ENCODE peak calls at places on chromosomes 1 and 21, in seven cellular contexts. T is HCT116, R is H1, C is SK-N-SH, Z is HepG2, M is GM12878, W is K562. D is an unnamed sample.

GRCh38 chr1:206839857-206840256 is 25.6 kb upstream of the IL20 start:
- DNase-seq in T (no peak), Z (no peak), R (no peak), W (no peak), M (no peak), C (no peak), D (no peak)

GRCh38 chr1:5960336-5960735 is 31.9 kb downstream of the NPHP4 start:
- DNase-seq in T (no peak), Z (no peak), W (no peak), C (no peak), M (no peak), R (no peak), D (no peak)

GRCh38 chr1:234186037-234186688 is 187.1 kb upstream of the COA6 start:
- DNase-seq in M (no peak), W (no peak), T (peak), C (no peak), R (no peak), Z (peak), D (no peak)

GRCh38 chr1:161218301-161219077 is 3.4 kb downstream of the FCER1G start:
- DNase-seq in M (no peak), Z (peak), T (no peak), R (no peak), C (no peak), W (no peak), D (no peak)

GRCh38 chr1:83838573-83838972 is 160.4 kb downstream of the TTLL7 start:
- DNase-seq in M (no peak), T (no peak), R (no peak), C (no peak), Z (no peak), W (no peak), D (no peak)

GRCh38 chr1:67688526-67689219 is 3.7 kb downstream of the GADD45A start:
- DNase-seq in Z (no peak), W (peak), T (no peak), M (no peak), C (no peak), R (no peak), D (no peak)

GRCh38 chr1:94669213-94669612 is 127.7 kb upstream of the F3 start:
- DNase-seq in W (no peak), R (no peak), Z (no peak), M (no peak), T (no peak), C (no peak), D (no peak)

GRCh38 chr1:154327466-154328317 is 2.4 kb downstream of the ATP8B2 start:
- DNase-seq in R (no peak), C (no peak), T (no peak), M (no peak), Z (no peak), W (no peak), D (no peak)

GRCh38 chr1:227391871-227392270 is 73.6 kb upstream of the CDC42BPA start:
- DNase-seq in W (no peak), R (no peak), C (no peak), T (no peak), Z (no peak), M (no peak), D (no peak)

GRCh38 chr1:18385239-18385790 is 95.4 kb upstream of the KLHDC7A start:
- DNase-seq in C (no peak), M (no peak), W (no peak), R (peak), Z (no peak), T (no peak), D (no peak)

GRCh38 chr1:2840036-2840809 is 38.7 kb upstream of the TTC34 start:
- DNase-seq in W (no peak), C (no peak), Z (no peak), R (no peak), T (no peak), M (no peak), D (no peak)

GRCh38 chr21:32046191-32046590 is 173.4 kb downstream of the HUNK start:
- DNase-seq in Z (no peak), R (no peak), C (no peak), W (no peak), M (no peak), T (no peak), D (no peak)

GRCh38 chr1:9135145-9135836 is 6.4 kb upstream of the GPR157 start:
- DNase-seq in M (peak), C (no peak), R (no peak), Z (no peak), W (no peak), T (no peak), D (no peak)

GRCh38 chr1:196933531-196934189 is 9.9 kb upstream of the CFHR2 start:
- DNase-seq in Z (no peak), T (no peak), R (peak), W (peak), M (no peak), C (peak), D (no peak)

GRCh38 chr1:17340358-17340757 is 31.6 kb upstream of the PADI6 start:
- DNase-seq in Z (no peak), M (no peak), C (no peak), T (no peak), R (no peak), W (peak), D (peak)

GRCh38 chr1:201357211-201357610 is 20.3 kb downstream of the TNNT2 start:
- DNase-seq in T (no peak), R (no peak), W (no peak), Z (no peak), C (no peak), M (no peak), D (no peak)

GRCh38 chr1:108653431-108654105 is 7.3 kb downstream of the HENMT1 start:
- DNase-seq in Z (no peak), T (no peak), M (no peak), W (no peak), R (no peak), C (no peak), D (no peak)

GRCh38 chr1:229381234-229381633 is 38.4 kb upstream of the CCSAP start:
- DNase-seq in C (no peak), T (no peak), R (peak), M (no peak), Z (no peak), W (no peak), D (no peak)

GRCh38 chr1:107273515-107273914 is 132.7 kb downstream of the NTNG1 start:
- DNase-seq in W (no peak), M (no peak), Z (no peak), T (no peak), C (no peak), R (no peak), D (no peak)

GRCh38 chr1:218851601-218852000 is 322.1 kb upstream of the LYPLAL1 start:
- DNase-seq in R (no peak), W (no peak), M (no peak), Z (no peak), T (no peak), C (no peak), D (no peak)

GRCh38 chr1:50976111-50976889 is 6.3 kb downstream of the CDKN2C start:
- DNase-seq in M (no peak), W (peak), R (peak), C (no peak), T (no peak), Z (no peak), D (no peak)

GRCh38 chr21:38661296-38662223 is 144.2 kb upstream of the ETS2 start:
- DNase-seq in T (no peak), W (no peak), Z (no peak), M (no peak), C (peak), R (peak), D (no peak)

GRCh38 chr1:40182956-40183710 is 21.9 kb downstream of the RLF start:
- DNase-seq in M (no peak), T (peak), Z (peak), W (peak), C (no peak), R (no peak), D (peak)

GRCh38 chr1:90839323-90839722 is 122.2 kb upstream of the BARHL2 start:
- DNase-seq in M (no peak), T (no peak), W (no peak), C (no peak), Z (no peak), R (no peak), D (no peak)

GRCh38 chr1:8574985-8575384 is 242.5 kb downstream of the RERE start:
- DNase-seq in R (no peak), W (no peak), M (no peak), Z (no peak), C (no peak), T (no peak), D (peak)

GRCh38 chr21:24260751-24261150 is 1346.5 kb downstream of the MRPL39 start:
- DNase-seq in Z (no peak), W (no peak), M (no peak), C (no peak), R (no peak), T (no peak), D (no peak)

GRCh38 chr1:110425196-110425595 is 17.7 kb upstream of the LAMTOR5 start:
- DNase-seq in R (no peak), W (no peak), M (no peak), C (no peak), T (no peak), Z (no peak), D (no peak)

GRCh38 chr21:45861156-45861870 is 120.3 kb upstream of the COL6A1 start:
- DNase-seq in M (no peak), T (no peak), C (no peak), R (no peak), Z (no peak), W (no peak), D (no peak)

GRCh38 chr1:73701816-73702215 is 496.2 kb downstream of the LRRIQ3 start:
- DNase-seq in W (no peak), M (no peak), T (no peak), C (no peak), Z (no peak), R (no peak), D (no peak)

GRCh38 chr1:64757213-64757612 is 12.3 kb downstream of the RAVER2 start:
- DNase-seq in W (no peak), Z (no peak), T (no peak), R (no peak), C (no peak), M (no peak), D (no peak)

GRCh38 chr21:45747802-45748445 is 104.4 kb downstream of the PCBP3 start:
- DNase-seq in M (no peak), R (peak), T (peak), C (peak), Z (no peak), W (no peak), D (no peak)

GRCh38 chr1:223001653-223002634 is 141.1 kb downstream of the TLR5 start:
- DNase-seq in C (no peak), Z (no peak), W (no peak), T (no peak), M (no peak), R (no peak), D (peak)

GRCh38 chr1:37480581-37481288 is 6.4 kb downstream of the ZC3H12A start:
- DNase-seq in R (no peak), Z (no peak), W (no peak), C (no peak), T (no peak), M (no peak), D (no peak)

GRCh38 chr21:35358008-35358407 is 308.9 kb upstream of the RUNX1 start:
- DNase-seq in R (no peak), C (no peak), M (no peak), T (no peak), Z (no peak), W (no peak), D (no peak)

GRCh38 chr1:204837440-204838084 is 33.1 kb upstream of the NFASC start:
- DNase-seq in T (no peak), M (no peak), C (no peak), R (peak), Z (peak), W (peak), D (peak)

GRCh38 chr1:203368624-203369451 is 17.9 kb upstream of the FMOD start:
- DNase-seq in M (no peak), W (no peak), R (no peak), C (no peak), Z (no peak), T (no peak), D (peak)

GRCh38 chr1:61741682-61742619 is at the start of gene PATJ:
- DNase-seq in Z (peak), C (peak), M (no peak), R (peak), W (no peak), T (peak), D (peak)

DNA sequence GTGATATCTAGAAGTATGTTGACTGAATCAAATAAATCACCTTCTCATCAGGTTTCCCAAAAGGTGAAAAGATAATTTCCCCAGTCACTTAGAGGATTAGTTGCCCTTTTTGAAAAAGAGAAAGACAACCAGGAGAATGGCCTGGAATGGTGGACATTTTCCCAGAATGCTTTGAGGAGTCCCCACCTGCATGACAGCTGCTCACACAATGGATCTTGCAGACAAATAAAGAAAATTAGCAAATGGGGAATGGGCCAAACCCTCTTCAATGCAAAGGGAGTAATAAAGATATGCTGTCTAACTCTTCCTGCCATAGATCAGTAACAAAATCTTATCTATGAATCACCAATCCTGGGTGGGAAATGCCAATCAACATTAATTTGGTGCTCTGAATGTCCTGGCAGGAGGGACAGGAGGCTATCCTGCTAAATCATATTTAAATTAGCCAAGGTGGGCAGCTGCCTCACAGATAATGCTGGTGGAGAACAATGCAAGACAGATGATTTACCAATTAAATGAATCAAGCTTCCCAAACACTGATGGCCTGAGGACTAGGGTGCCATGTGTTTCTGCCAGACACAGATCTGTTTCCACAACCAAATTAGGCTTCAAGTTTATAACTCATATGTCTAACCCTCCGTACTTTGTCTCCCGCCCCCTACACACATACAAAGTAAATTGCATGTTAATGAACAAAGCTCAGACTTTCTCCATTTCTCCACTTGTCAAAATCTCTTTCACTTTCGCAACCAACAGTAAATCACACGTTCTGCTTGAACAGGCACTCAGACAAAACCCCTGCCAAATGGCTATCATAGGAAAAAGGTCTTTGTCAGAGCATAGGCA is 488.0 kb upstream of the PLXNA2 start:
- DNase-seq in C (peak), W (no peak), M (peak), T (no peak), R (no peak), Z (no peak), D (no peak)
- TF ChIP-seq JUND in C (no peak), W (no peak), M (no peak), T (no peak), R (no peak), Z (no peak), D (no peak)

GRCh38 chr1:48202030-48202752 is 20.3 kb upstream of the SLC5A9 start:
- DNase-seq in R (peak), T (peak), M (no peak), W (peak), C (peak), Z (peak), D (peak)

GRCh38 chr1:48206371-48206770 is 16.1 kb upstream of the SLC5A9 start:
- DNase-seq in W (no peak), C (no peak), Z (no peak), R (no peak), T (no peak), M (no peak), D (no peak)

GRCh38 chr1:48205547-48205946 is 17.0 kb upstream of the SLC5A9 start:
- DNase-seq in M (no peak), T (no peak), W (no peak), Z (no peak), R (no peak), C (no peak), D (no peak)

GRCh38 chr1:48200166-48200900 is 22.2 kb upstream of the SLC5A9 start:
- DNase-seq in T (no peak), M (no peak), W (no peak), C (no peak), R (no peak), Z (no peak), D (no peak)

DNA sequence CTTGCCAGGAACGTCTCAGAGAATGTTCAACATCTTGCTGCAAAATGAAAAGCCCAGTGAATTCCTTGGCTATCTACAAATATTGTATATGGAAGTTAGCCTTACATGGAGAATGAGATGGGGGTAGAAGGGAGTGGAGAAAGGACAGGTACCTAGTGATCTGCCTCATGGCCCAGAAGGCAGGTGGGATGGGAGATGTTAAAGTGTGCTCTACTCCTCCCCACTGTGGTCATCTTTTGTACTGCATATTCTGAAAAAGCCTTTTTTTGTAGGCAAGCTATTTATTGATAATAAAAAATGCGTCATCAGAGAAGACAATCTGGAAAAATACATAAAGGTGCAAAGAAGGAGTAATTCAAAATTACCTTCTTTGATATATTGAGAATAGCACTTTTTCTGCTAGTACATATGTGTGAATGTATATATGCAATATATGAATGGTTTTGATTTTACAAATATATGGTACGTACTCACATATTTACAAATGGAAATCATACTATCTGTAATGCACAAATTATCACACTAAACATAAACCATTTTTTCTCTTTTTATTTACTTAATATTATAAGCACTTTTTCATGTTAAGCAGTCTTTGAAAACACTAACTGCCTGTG is 19.1 kb upstream of the SLC5A9 start:
- DNase-seq in T (peak), C (peak), W (peak), Z (peak), M (no peak), R (no peak), D (peak)
- TF ChIP-seq JUND in T (no peak), C (no peak), W (no peak), Z (no peak), M (no peak), R (no peak), D (no peak)

GRCh38 chr1:235411489-235412486 is 44.6 kb downstream of the TBCE start:
- DNase-seq in Z (peak), C (no peak), W (no peak), R (no peak), T (no peak), M (no peak), D (peak)

GRCh38 chr1:235410467-235410866 is 43.2 kb downstream of the TBCE start:
- DNase-seq in C (no peak), T (no peak), R (no peak), Z (no peak), W (no peak), M (no peak), D (no peak)

GRCh38 chr1:235417101-235417697 is 50.0 kb downstream of the TBCE start:
- DNase-seq in T (no peak), C (peak), M (peak), Z (peak), W (peak), R (peak), D (peak)

GRCh38 chr1:235416662-235417049 is 49.4 kb downstream of the TBCE start:
- DNase-seq in C (no peak), M (no peak), W (no peak), R (no peak), T (no peak), Z (no peak), D (no peak)

DNA sequence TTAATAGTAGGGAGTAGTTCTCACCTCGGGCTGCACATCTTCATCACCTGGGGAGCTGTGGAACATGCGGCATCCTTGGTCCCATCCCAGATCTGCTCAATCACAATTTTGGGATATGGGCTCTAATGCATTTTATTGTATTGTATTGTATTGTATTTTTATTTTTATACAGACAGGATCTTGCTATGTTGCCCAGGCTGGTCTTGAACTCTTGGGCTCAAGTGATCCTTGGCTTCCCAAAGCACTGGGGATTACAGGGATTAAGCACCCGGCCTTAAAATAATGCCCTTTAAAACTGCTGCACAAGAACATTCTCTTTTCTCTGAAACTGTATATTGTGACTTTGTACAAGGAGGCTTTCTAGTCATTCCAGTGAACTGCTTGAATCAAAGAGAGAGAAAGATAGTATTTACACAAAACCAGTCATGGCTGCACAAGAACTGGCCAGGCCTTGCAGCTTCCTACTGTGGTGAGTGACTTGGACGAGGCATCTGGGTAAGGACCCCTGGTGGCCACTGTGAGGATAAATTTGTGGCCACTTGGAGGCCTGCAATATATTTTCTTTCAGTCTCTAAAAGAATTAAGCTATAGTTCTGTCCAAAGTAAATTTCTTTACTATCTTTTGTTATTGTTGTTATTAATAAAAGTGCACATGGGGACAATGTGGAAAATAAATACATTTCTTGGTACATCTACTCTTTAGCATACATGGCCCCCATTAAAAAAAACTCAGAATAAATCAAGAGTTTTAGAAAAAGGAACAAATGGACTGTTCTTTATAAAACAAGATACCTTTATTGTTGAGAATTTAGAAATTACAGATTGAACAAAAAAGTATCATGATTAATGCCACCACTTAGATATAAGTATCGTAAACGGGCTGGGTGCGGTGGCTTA is 48.0 kb downstream of the TBCE start:
- DNase-seq in R (peak), Z (peak), C (peak), W (peak), M (peak), T (peak), D (peak)
- TF ChIP-seq JUND in R (peak), Z (no peak), C (no peak), W (no peak), M (no peak), T (no peak), D (no peak)

GRCh38 chr1:163378554-163378953 is 56.8 kb downstream of the NUF2 start:
- DNase-seq in R (no peak), Z (no peak), M (no peak), W (no peak), T (no peak), C (no peak), D (no peak)

DNA sequence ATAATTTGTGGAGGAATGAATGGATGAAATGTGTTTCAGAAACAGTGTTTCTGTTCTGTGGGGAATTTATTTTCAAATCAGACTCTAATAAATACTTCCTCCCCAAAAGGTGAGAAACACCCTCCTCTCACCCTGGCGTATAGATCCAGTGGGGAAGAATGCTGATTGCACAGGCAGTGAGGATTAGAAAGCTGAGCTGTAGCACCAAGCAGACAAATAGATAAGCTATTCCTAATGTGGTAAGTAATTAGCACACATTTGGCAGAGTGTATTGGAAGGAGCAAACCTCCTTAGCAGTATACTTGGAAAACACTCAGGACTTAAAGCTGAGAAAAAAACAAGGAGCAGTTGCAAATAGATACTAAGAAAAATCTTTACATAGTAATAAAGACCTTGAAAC is 50.8 kb downstream of the NUF2 start:
- DNase-seq in C (no peak), M (no peak), Z (no peak), W (no peak), T (no peak), R (no peak), D (no peak)
- TF ChIP-seq JUND in C (no peak), M (no peak), Z (no peak), W (no peak), T (no peak), R (no peak), D (no peak)

D was measured in T47D.